ENCODE peak calls at places on chromosome 3, in eight cellular contexts. One of them, this sample, is unnamed.

GRCh38 chr3:150376001-150376848 is 31.9 kb upstream of the TSC22D2 start:
- DNase-seq in pancreas: no peak
- DNase-seq in SJCRH30: no peak
- DNase-seq in CD8-positive, alpha-beta memory T cell: no peak
- DNase-seq in aorta: no peak
- DNase-seq in PC-9: no peak
- DNase-seq in right cardiac atrium: no peak
- DNase-seq in left ventricle myocardium inferior: no peak
- DNase-seq in this sample: peak; percentile 13

GRCh38 chr3:125054436-125055164 is 1.2 kb downstream of the HEG1 start:
- DNase-seq in right cardiac atrium: no peak
- DNase-seq in CD8-positive, alpha-beta memory T cell: peak; percentile 26
- DNase-seq in pancreas: no peak
- DNase-seq in aorta: no peak
- DNase-seq in PC-9: no peak
- DNase-seq in left ventricle myocardium inferior: no peak
- DNase-seq in SJCRH30: peak; percentile 60
- DNase-seq in this sample: no peak

GRCh38 chr3:99925584-99925983 is 107.9 kb downstream of the CMSS1 start:
- DNase-seq in right cardiac atrium: peak; percentile 33
- DNase-seq in left ventricle myocardium inferior: peak; percentile 41
- DNase-seq in aorta: peak; percentile 61
- DNase-seq in CD8-positive, alpha-beta memory T cell: no peak
- DNase-seq in pancreas: peak; percentile 64
- DNase-seq in SJCRH30: peak; percentile 77
- DNase-seq in PC-9: peak; percentile 88
- DNase-seq in this sample: peak; percentile 45

GRCh38 chr3:153574445-153574844 is 412.4 kb downstream of the RAP2B start:
- DNase-seq in aorta: no peak
- DNase-seq in pancreas: no peak
- DNase-seq in SJCRH30: peak; percentile 28
- DNase-seq in PC-9: no peak
- DNase-seq in right cardiac atrium: no peak
- DNase-seq in left ventricle myocardium inferior: no peak
- DNase-seq in CD8-positive, alpha-beta memory T cell: no peak
- DNase-seq in this sample: no peak

GRCh38 chr3:177529716-177530335 is 332.5 kb upstream of the TBL1XR1 start:
- DNase-seq in pancreas: no peak
- DNase-seq in aorta: no peak
- DNase-seq in left ventricle myocardium inferior: no peak
- DNase-seq in CD8-positive, alpha-beta memory T cell: no peak
- DNase-seq in SJCRH30: no peak
- DNase-seq in right cardiac atrium: no peak
- DNase-seq in PC-9: no peak
- DNase-seq in this sample: no peak

GRCh38 chr3:127074900-127075360 is 92.0 kb downstream of the PLXNA1 start:
- DNase-seq in SJCRH30: peak; percentile 9
- DNase-seq in pancreas: no peak
- DNase-seq in aorta: peak; percentile 86
- DNase-seq in right cardiac atrium: peak; percentile 46
- DNase-seq in CD8-positive, alpha-beta memory T cell: no peak
- DNase-seq in PC-9: peak; percentile 51
- DNase-seq in left ventricle myocardium inferior: no peak
- DNase-seq in this sample: peak; percentile 95

GRCh38 chr3:97835761-97836160 is 13.9 kb downstream of the CRYBG3 start:
- DNase-seq in PC-9: no peak
- DNase-seq in aorta: no peak
- DNase-seq in pancreas: no peak
- DNase-seq in left ventricle myocardium inferior: no peak
- DNase-seq in SJCRH30: no peak
- DNase-seq in CD8-positive, alpha-beta memory T cell: no peak
- DNase-seq in right cardiac atrium: no peak
- DNase-seq in this sample: no peak

GRCh38 chr3:134874737-134875413 is 79.8 kb downstream of the EPHB1 start:
- DNase-seq in left ventricle myocardium inferior: no peak
- DNase-seq in PC-9: no peak
- DNase-seq in aorta: no peak
- DNase-seq in SJCRH30: peak; percentile 58
- DNase-seq in right cardiac atrium: no peak
- DNase-seq in pancreas: no peak
- DNase-seq in CD8-positive, alpha-beta memory T cell: no peak
- DNase-seq in this sample: peak; percentile 34

GRCh38 chr3:133742351-133743091 is 3.7 kb upstream of the TF start:
- DNase-seq in left ventricle myocardium inferior: no peak
- DNase-seq in aorta: no peak
- DNase-seq in PC-9: peak; percentile 82
- DNase-seq in CD8-positive, alpha-beta memory T cell: no peak
- DNase-seq in right cardiac atrium: no peak
- DNase-seq in pancreas: no peak
- DNase-seq in SJCRH30: peak; percentile 68
- DNase-seq in this sample: no peak

GRCh38 chr3:58177747-58178527 is 32.8 kb downstream of the DNASE1L3 start:
- DNase-seq in pancreas: peak; percentile 82
- DNase-seq in aorta: peak; percentile 96
- DNase-seq in PC-9: no peak
- DNase-seq in left ventricle myocardium inferior: peak; percentile 91
- DNase-seq in SJCRH30: peak; percentile 77
- DNase-seq in CD8-positive, alpha-beta memory T cell: peak; percentile 82
- DNase-seq in right cardiac atrium: peak; percentile 91
- DNase-seq in this sample: peak; percentile 87

GRCh38 chr3:130699765-130700164 is 46.9 kb downstream of the PIK3R4 start:
- DNase-seq in pancreas: no peak
- DNase-seq in right cardiac atrium: no peak
- DNase-seq in CD8-positive, alpha-beta memory T cell: no peak
- DNase-seq in aorta: no peak
- DNase-seq in SJCRH30: peak; percentile 45
- DNase-seq in PC-9: peak; percentile 42
- DNase-seq in left ventricle myocardium inferior: no peak
- DNase-seq in this sample: peak; percentile 17

GRCh38 chr3:79203144-79203519 is 564.7 kb downstream of the ROBO1 start:
- DNase-seq in CD8-positive, alpha-beta memory T cell: no peak
- DNase-seq in aorta: no peak
- DNase-seq in right cardiac atrium: no peak
- DNase-seq in left ventricle myocardium inferior: no peak
- DNase-seq in pancreas: no peak
- DNase-seq in SJCRH30: no peak
- DNase-seq in PC-9: no peak
- DNase-seq in this sample: no peak

GRCh38 chr3:119310052-119310451 is 15.9 kb downstream of the ARHGAP31 start:
- DNase-seq in CD8-positive, alpha-beta memory T cell: no peak
- DNase-seq in PC-9: peak; percentile 51
- DNase-seq in right cardiac atrium: no peak
- DNase-seq in pancreas: no peak
- DNase-seq in SJCRH30: peak; percentile 80
- DNase-seq in aorta: no peak
- DNase-seq in left ventricle myocardium inferior: no peak
- DNase-seq in this sample: no peak

GRCh38 chr3:10471337-10471721 is 34.1 kb downstream of the ATP2B2 start:
- DNase-seq in PC-9: no peak
- DNase-seq in aorta: no peak
- DNase-seq in CD8-positive, alpha-beta memory T cell: no peak
- DNase-seq in right cardiac atrium: no peak
- DNase-seq in pancreas: no peak
- DNase-seq in SJCRH30: no peak
- DNase-seq in left ventricle myocardium inferior: no peak
- DNase-seq in this sample: no peak

GRCh38 chr3:187836848-187837770 is 91.8 kb upstream of the BCL6 start:
- DNase-seq in right cardiac atrium: no peak
- DNase-seq in PC-9: peak; percentile 18
- DNase-seq in aorta: no peak
- DNase-seq in SJCRH30: peak; percentile 38
- DNase-seq in pancreas: no peak
- DNase-seq in CD8-positive, alpha-beta memory T cell: no peak
- DNase-seq in left ventricle myocardium inferior: no peak
- DNase-seq in this sample: no peak

GRCh38 chr3:133926736-133927542 is 31.3 kb upstream of the RAB6B start:
- DNase-seq in PC-9: no peak
- DNase-seq in CD8-positive, alpha-beta memory T cell: no peak
- DNase-seq in pancreas: no peak
- DNase-seq in aorta: no peak
- DNase-seq in SJCRH30: no peak
- DNase-seq in right cardiac atrium: no peak
- DNase-seq in left ventricle myocardium inferior: no peak
- DNase-seq in this sample: no peak

GRCh38 chr3:172760406-172760805 is 9.9 kb downstream of the ECT2 start:
- DNase-seq in CD8-positive, alpha-beta memory T cell: no peak
- DNase-seq in aorta: no peak
- DNase-seq in pancreas: no peak
- DNase-seq in right cardiac atrium: no peak
- DNase-seq in PC-9: no peak
- DNase-seq in left ventricle myocardium inferior: no peak
- DNase-seq in SJCRH30: no peak
- DNase-seq in this sample: no peak

GRCh38 chr3:65831733-65832425 is 206.8 kb downstream of the MAGI1 start:
- DNase-seq in PC-9: no peak
- DNase-seq in pancreas: no peak
- DNase-seq in aorta: no peak
- DNase-seq in SJCRH30: no peak
- DNase-seq in CD8-positive, alpha-beta memory T cell: no peak
- DNase-seq in right cardiac atrium: no peak
- DNase-seq in left ventricle myocardium inferior: no peak
- DNase-seq in this sample: peak; percentile 45

GRCh38 chr3:89859738-89860137 is 752.3 kb downstream of the EPHA3 start:
- DNase-seq in pancreas: no peak
- DNase-seq in PC-9: no peak
- DNase-seq in CD8-positive, alpha-beta memory T cell: no peak
- DNase-seq in left ventricle myocardium inferior: no peak
- DNase-seq in aorta: no peak
- DNase-seq in right cardiac atrium: no peak
- DNase-seq in SJCRH30: peak; percentile 50
- DNase-seq in this sample: no peak

GRCh38 chr3:134917631-134918030 is 122.6 kb downstream of the EPHB1 start:
- DNase-seq in PC-9: no peak
- DNase-seq in aorta: no peak
- DNase-seq in left ventricle myocardium inferior: no peak
- DNase-seq in right cardiac atrium: no peak
- DNase-seq in SJCRH30: no peak
- DNase-seq in CD8-positive, alpha-beta memory T cell: no peak
- DNase-seq in pancreas: no peak
- DNase-seq in this sample: no peak

GRCh38 chr3:62755285-62755684 is 119.9 kb downstream of the CADPS start:
- DNase-seq in SJCRH30: peak; percentile 30
- DNase-seq in PC-9: no peak
- DNase-seq in pancreas: no peak
- DNase-seq in left ventricle myocardium inferior: no peak
- DNase-seq in CD8-positive, alpha-beta memory T cell: no peak
- DNase-seq in aorta: no peak
- DNase-seq in right cardiac atrium: no peak
- DNase-seq in this sample: peak; percentile 63

GRCh38 chr3:18245721-18246120 is 179.4 kb downstream of the SATB1 start:
- DNase-seq in aorta: no peak
- DNase-seq in PC-9: no peak
- DNase-seq in right cardiac atrium: no peak
- DNase-seq in left ventricle myocardium inferior: no peak
- DNase-seq in pancreas: no peak
- DNase-seq in SJCRH30: no peak
- DNase-seq in CD8-positive, alpha-beta memory T cell: no peak
- DNase-seq in this sample: no peak

GRCh38 chr3:78887608-78888011 is 880.2 kb downstream of the ROBO1 start:
- DNase-seq in aorta: no peak
- DNase-seq in pancreas: no peak
- DNase-seq in PC-9: no peak
- DNase-seq in left ventricle myocardium inferior: no peak
- DNase-seq in SJCRH30: no peak
- DNase-seq in right cardiac atrium: no peak
- DNase-seq in CD8-positive, alpha-beta memory T cell: no peak
- DNase-seq in this sample: no peak

GRCh38 chr3:12629560-12629959 is 34.4 kb downstream of the RAF1 start:
- DNase-seq in aorta: no peak
- DNase-seq in pancreas: peak; percentile 45
- DNase-seq in SJCRH30: no peak
- DNase-seq in PC-9: no peak
- DNase-seq in CD8-positive, alpha-beta memory T cell: no peak
- DNase-seq in left ventricle myocardium inferior: peak; percentile 59
- DNase-seq in right cardiac atrium: no peak
- DNase-seq in this sample: peak; percentile 9
- H3K4me1 ChIP-seq in aorta: peaks cover 9% of the 10 kb centered on the region
- H3K4me1 ChIP-seq in pancreas: peaks cover 21% of the 10 kb centered on the region
- H3K4me1 ChIP-seq in SJCRH30: no peaks in the 10 kb centered on the region
- H3K4me1 ChIP-seq in PC-9: no peaks in the 10 kb centered on the region
- H3K4me1 ChIP-seq in CD8-positive, alpha-beta memory T cell: peaks cover 44% of the 10 kb centered on the region
- H3K4me1 ChIP-seq in left ventricle myocardium inferior: peaks cover 88% of the 10 kb centered on the region
- H3K4me1 ChIP-seq in right cardiac atrium: peaks cover 13% of the 10 kb centered on the region
- H3K4me1 ChIP-seq in this sample: peaks cover 2% of the 10 kb centered on the region

GRCh38 chr3:48352546-48352945 is 19.1 kb upstream of the SPINK8 start:
- DNase-seq in aorta: no peak
- DNase-seq in CD8-positive, alpha-beta memory T cell: no peak
- DNase-seq in right cardiac atrium: no peak
- DNase-seq in PC-9: no peak
- DNase-seq in pancreas: no peak
- DNase-seq in SJCRH30: no peak
- DNase-seq in left ventricle myocardium inferior: no peak
- DNase-seq in this sample: peak; percentile 33

GRCh38 chr3:48361928-48362327 is 10.1 kb upstream of the FBXW12 start:
- DNase-seq in right cardiac atrium: no peak
- DNase-seq in SJCRH30: no peak
- DNase-seq in left ventricle myocardium inferior: no peak
- DNase-seq in PC-9: no peak
- DNase-seq in pancreas: no peak
- DNase-seq in CD8-positive, alpha-beta memory T cell: no peak
- DNase-seq in aorta: no peak
- DNase-seq in this sample: no peak

GRCh38 chr3:48356419-48356818 is 15.6 kb upstream of the FBXW12 start:
- DNase-seq in pancreas: no peak
- DNase-seq in SJCRH30: no peak
- DNase-seq in aorta: no peak
- DNase-seq in left ventricle myocardium inferior: no peak
- DNase-seq in PC-9: peak; percentile 61
- DNase-seq in right cardiac atrium: no peak
- DNase-seq in CD8-positive, alpha-beta memory T cell: no peak
- DNase-seq in this sample: no peak
- H3K9me3 ChIP-seq in pancreas: no peaks in the 10 kb centered on the region
- H3K9me3 ChIP-seq in SJCRH30: no peaks in the 10 kb centered on the region
- H3K9me3 ChIP-seq in aorta: no peaks in the 10 kb centered on the region
- H3K9me3 ChIP-seq in left ventricle myocardium inferior: peaks cover 10% of the 10 kb centered on the region
- H3K9me3 ChIP-seq in PC-9: no peaks in the 10 kb centered on the region
- H3K9me3 ChIP-seq in right cardiac atrium: no peaks in the 10 kb centered on the region
- H3K9me3 ChIP-seq in CD8-positive, alpha-beta memory T cell: no peaks in the 10 kb centered on the region
- H3K9me3 ChIP-seq in this sample: no peaks in the 10 kb centered on the region

GRCh38 chr3:11555211-11555782 is 88.4 kb downstream of the VGLL4 start:
- DNase-seq in left ventricle myocardium inferior: peak; percentile 9
- DNase-seq in PC-9: no peak
- DNase-seq in pancreas: no peak
- DNase-seq in aorta: peak; percentile 50
- DNase-seq in CD8-positive, alpha-beta memory T cell: no peak
- DNase-seq in SJCRH30: no peak
- DNase-seq in right cardiac atrium: no peak
- DNase-seq in this sample: no peak
- H3K4me1 ChIP-seq in left ventricle myocardium inferior: peaks cover 79% of the 10 kb centered on the region
- H3K4me1 ChIP-seq in PC-9: no peaks in the 10 kb centered on the region
- H3K4me1 ChIP-seq in pancreas: peaks cover 15% of the 10 kb centered on the region
- H3K4me1 ChIP-seq in aorta: no peaks in the 10 kb centered on the region
- H3K4me1 ChIP-seq in CD8-positive, alpha-beta memory T cell: no peaks in the 10 kb centered on the region
- H3K4me1 ChIP-seq in SJCRH30: peaks cover 14% of the 10 kb centered on the region
- H3K4me1 ChIP-seq in right cardiac atrium: peaks cover 29% of the 10 kb centered on the region
- H3K4me1 ChIP-seq in this sample: no peaks in the 10 kb centered on the region

GRCh38 chr3:176074096-176074495 is 1123.2 kb downstream of the TBL1XR1 start:
- DNase-seq in pancreas: no peak
- DNase-seq in right cardiac atrium: no peak
- DNase-seq in SJCRH30: no peak
- DNase-seq in aorta: no peak
- DNase-seq in CD8-positive, alpha-beta memory T cell: no peak
- DNase-seq in PC-9: no peak
- DNase-seq in left ventricle myocardium inferior: no peak
- DNase-seq in this sample: no peak
- H3K9me3 ChIP-seq in pancreas: no peaks in the 10 kb centered on the region
- H3K9me3 ChIP-seq in right cardiac atrium: no peaks in the 10 kb centered on the region
- H3K9me3 ChIP-seq in SJCRH30: no peaks in the 10 kb centered on the region
- H3K9me3 ChIP-seq in aorta: no peaks in the 10 kb centered on the region
- H3K9me3 ChIP-seq in CD8-positive, alpha-beta memory T cell: no peaks in the 10 kb centered on the region
- H3K9me3 ChIP-seq in PC-9: peaks cover 3% of the 10 kb centered on the region
- H3K9me3 ChIP-seq in left ventricle myocardium inferior: peaks cover 6% of the 10 kb centered on the region
- H3K9me3 ChIP-seq in this sample: no peaks in the 10 kb centered on the region

This sample was measured in BE2C.